ENCODE peak calls at places on chromosome 7, in eight cellular contexts. T is endodermal cell, B is upper lobe of right lung, I is bronchial epithelial cell, D is brain microvascular endothelial cell, A is nephron progenitor cell, U is IMR-90, Q is psoas muscle. S is an unnamed sample.

GRCh38 chr7:103031781-103032180 is 42.8 kb downstream of the FBXL13 start:
- DNase-seq in Q (no peak), T (no peak), A (no peak), D (no peak), U (peak), I (peak), B (no peak), S (no peak)

GRCh38 chr7:125681508-125681907 is 751.9 kb upstream of the POT1 start:
- DNase-seq in B (no peak), D (no peak), Q (no peak), U (no peak), T (no peak), A (no peak), I (no peak), S (no peak)

GRCh38 chr7:45074738-45075644 is 13.8 kb downstream of the NACAD start:
- DNase-seq in B (no peak), Q (no peak), I (no peak), U (no peak), D (no peak), T (no peak), A (no peak), S (peak)

GRCh38 chr7:105017263-105018051 is 3.5 kb downstream of the KMT2E start:
- DNase-seq in B (no peak), I (no peak), T (no peak), D (no peak), U (no peak), Q (no peak), A (no peak), S (no peak)

GRCh38 chr7:5212633-5213285 is 22.7 kb downstream of the WIPI2 start:
- DNase-seq in Q (no peak), T (no peak), A (no peak), I (no peak), U (no peak), D (no peak), B (peak), S (no peak)

GRCh38 chr7:42227523-42227922 is 9.5 kb downstream of the GLI3 start:
- DNase-seq in I (peak), A (no peak), Q (no peak), B (no peak), U (no peak), T (peak), D (no peak), S (peak)

GRCh38 chr7:17741426-17741825 is 198.9 kb downstream of the SNX13 start:
- DNase-seq in I (no peak), D (no peak), Q (no peak), T (no peak), B (no peak), A (no peak), U (no peak), S (no peak)

GRCh38 chr7:25389489-25390106 is 161.3 kb upstream of the NPVF start:
- DNase-seq in I (peak), D (peak), Q (no peak), B (no peak), A (no peak), U (peak), T (no peak), S (peak)

GRCh38 chr7:44461387-44461786 is 29.1 kb downstream of the NUDCD3 start:
- DNase-seq in B (no peak), A (no peak), U (peak), D (peak), T (no peak), I (peak), Q (no peak), S (no peak)

GRCh38 chr7:46864711-46865110 is 717.2 kb downstream of the TNS3 start:
- DNase-seq in B (no peak), U (no peak), T (no peak), D (no peak), I (no peak), Q (no peak), A (no peak), S (no peak)

DNA sequence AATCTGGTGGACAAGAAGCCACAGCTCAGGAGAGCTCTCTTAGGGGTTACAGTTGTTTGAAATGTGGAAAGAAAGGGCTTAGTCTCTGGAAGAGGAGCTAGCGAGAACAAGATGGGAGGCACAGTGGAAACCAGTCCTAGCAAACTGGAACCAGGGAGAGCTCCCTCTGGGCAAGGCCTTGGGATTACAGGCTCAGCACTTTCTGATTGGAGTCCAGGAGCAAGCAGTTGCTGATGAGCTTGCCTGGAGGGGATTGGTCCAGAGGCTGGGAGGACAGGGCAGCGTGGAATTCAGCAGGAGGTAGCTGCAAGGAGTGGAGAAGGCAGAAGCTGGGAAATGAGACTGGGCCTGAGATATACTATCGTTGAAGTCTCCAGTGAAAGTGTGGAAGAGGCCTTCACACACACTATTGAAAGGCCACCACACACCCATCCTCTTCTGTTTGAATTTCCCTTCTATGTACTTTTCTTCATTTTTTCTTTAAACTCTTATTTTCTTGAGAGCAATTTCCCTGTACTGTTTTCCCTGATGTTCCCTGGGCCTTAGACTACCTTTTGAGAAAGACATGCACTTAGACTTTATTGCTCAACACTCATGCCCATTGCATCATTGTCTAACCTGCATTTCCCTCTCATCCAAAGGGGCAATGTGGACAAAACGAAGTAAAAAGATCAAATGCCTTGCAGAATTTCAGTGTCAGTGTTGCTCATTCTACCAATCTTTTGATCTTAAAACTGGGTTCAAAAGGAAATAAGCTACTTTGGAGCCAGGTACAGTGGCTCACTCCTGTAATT is 57.8 kb upstream of the LANCL2 start:
- DNase-seq in I (no peak), U (peak), Q (no peak), B (no peak), T (peak), A (no peak), D (peak), S (no peak)
- TF ChIP-seq CTCF in I (no peak), U (peak), Q (no peak), B (no peak), T (peak), A (no peak), D (peak), S (no peak)

DNA sequence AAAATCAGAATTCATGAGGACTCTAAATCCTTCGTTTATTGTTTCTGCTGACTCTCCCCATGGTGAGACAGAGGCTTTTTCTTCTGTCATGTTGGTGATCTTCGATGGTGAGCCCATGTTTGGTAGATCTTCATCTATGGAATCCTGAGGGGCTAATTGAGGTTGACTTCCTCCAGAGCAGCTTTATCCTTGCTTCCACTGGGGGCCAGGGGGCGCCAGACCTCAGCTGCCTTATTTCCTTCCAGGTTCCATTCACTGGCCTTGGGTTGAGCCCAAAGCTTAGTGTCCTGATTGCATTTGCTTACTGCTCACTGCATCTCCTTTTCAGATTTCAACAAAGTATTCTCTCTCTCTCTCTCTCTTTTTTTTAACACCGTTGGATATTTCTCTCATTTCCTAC is 80.7 kb downstream of the GCC1 start:
- DNase-seq in D (no peak), T (peak), A (peak), B (no peak), Q (peak), U (peak), I (peak), S (peak)
- TF ChIP-seq CTCF in D (peak), T (peak), A (peak), B (peak), Q (peak), U (peak), I (peak), S (peak)

GRCh38 chr7:140060243-140060630 is 2.5 kb downstream of the PARP12 start:
- DNase-seq in U (no peak), T (no peak), D (no peak), Q (no peak), B (no peak), A (no peak), I (peak), S (no peak)

GRCh38 chr7:140061607-140061930 is 1.2 kb downstream of the PARP12 start:
- DNase-seq in B (no peak), U (no peak), D (no peak), I (no peak), A (no peak), Q (no peak), T (no peak), S (no peak)

GRCh38 chr7:140060788-140061606 is 1.8 kb downstream of the PARP12 start:
- DNase-seq in U (peak), T (no peak), A (no peak), D (peak), I (no peak), B (no peak), Q (no peak), S (no peak)

GRCh38 chr7:140062118-140062527 is 628 bp downstream of the PARP12 start:
- DNase-seq in D (no peak), T (peak), I (no peak), Q (peak), B (peak), U (no peak), A (no peak), S (peak)

DNA sequence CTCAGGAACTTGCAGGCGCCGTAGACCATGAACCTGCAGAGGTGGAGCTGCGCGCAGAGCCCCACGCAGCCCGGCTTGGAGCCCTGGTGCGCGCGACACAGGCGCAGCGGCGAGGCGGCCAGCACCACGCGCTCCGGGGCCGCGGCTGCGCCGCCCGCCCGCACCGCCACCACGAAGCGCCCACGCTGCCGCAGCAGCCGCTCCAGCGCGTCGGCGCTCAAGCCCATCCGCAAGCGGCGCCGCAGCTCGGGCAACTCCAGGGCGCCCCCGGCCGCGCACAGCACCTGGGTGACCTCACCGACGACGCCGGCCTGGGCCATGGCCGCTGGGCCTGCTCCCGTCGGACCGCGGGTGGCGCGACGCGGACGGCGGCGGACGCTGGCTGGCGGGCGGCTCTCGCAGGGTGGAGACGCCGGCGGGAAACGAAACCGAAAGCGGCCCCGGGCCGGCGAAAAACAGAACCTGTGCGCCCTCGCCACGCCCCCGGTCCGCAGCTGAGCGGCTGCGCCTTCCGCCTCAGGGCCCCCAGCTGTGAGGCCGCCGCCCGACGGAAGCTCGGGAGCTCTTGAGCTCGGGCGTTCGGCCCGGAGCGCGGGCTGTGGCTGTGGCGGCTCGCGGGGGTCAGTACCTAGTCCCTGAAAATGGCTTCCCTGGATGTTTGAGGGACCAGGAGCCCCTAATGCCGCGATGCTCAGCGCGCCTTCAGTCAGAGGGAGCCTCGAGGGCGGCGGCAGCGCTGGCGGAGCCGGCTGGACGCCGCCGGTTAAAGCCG is at the start of gene PARP12:
- DNase-seq in I (peak), T (peak), B (peak), Q (peak), A (peak), U (peak), D (peak), S (peak)
- TF ChIP-seq CTCF in I (no peak), T (no peak), B (no peak), Q (no peak), A (no peak), U (no peak), D (no peak), S (peak)

DNA sequence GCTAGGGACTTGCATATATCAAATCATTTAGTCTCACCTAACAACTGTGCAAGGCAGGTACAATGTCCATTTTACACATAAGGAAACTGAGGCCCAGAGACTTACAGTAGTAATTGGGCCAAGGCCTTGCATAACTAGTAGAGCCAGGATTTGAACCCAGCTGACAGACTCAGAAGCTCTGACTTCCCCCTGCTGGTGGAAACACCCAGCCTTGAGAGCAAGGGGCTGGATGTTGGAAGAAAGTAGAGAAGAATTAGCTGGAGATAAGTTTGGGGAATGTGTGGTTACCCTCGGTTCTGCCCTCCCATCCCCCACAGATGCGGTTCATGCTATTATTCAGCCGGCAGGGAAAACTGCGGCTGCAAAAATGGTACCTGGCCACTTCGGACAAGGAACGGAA is 2.0 kb downstream of the AP1S1 start:
- DNase-seq in B (no peak), T (peak), I (no peak), Q (no peak), A (no peak), U (no peak), D (no peak), S (no peak)
- TF ChIP-seq CTCF in B (no peak), T (peak), I (peak), Q (no peak), A (no peak), U (peak), D (peak), S (no peak)

S was measured in GM10248.